ENCODE peak calls at places on chromosome 22, in seven cellular contexts. L is iPS DF 6.9; E is transverse colon; A is naive thymus-derived CD4-positive, alpha-beta T cell; C is adrenal gland; J is spleen; I is choroid plexus epithelial cell. G is an unnamed sample.

GRCh38 chr22:31081963-31082605 is 966 bp downstream of the SMTN start:
- DNase-seq in L (no peak), E (peak; percentile 13), A (no peak), C (peak; percentile 11), J (no peak), I (no peak), G (no peak)

GRCh38 chr22:19063581-19064353 is 58.4 kb downstream of the DGCR2 start:
- DNase-seq in L (no peak), E (no peak), A (no peak), C (peak; percentile 67), J (peak; percentile 57), I (peak; percentile 53), G (no peak)

GRCh38 chr22:40396882-40397281 is 26.5 kb downstream of the SGSM3 start:
- DNase-seq in L (peak; percentile 35), E (peak; percentile 85), A (no peak), C (peak; percentile 32), J (no peak), I (peak; percentile 71), G (no peak)

GRCh38 chr22:26170112-26170492 is 840 bp downstream of the SEZ6L start:
- DNase-seq in L (no peak), E (no peak), A (no peak), C (no peak), J (no peak), I (no peak), G (no peak)

GRCh38 chr22:23065495-23066122 is 4.7 kb upstream of the GNAZ start:
- DNase-seq in L (no peak), E (no peak), A (no peak), C (no peak), J (peak; percentile 57), I (no peak), G (no peak)

GRCh38 chr22:17569971-17570511 is 6.7 kb downstream of the SLC25A18 start:
- DNase-seq in L (no peak), E (no peak), A (no peak), C (peak; percentile 47), J (no peak), I (peak; percentile 91), G (no peak)

GRCh38 chr22:24499706-24500105 is 4.6 kb downstream of the UPB1 start:
- DNase-seq in L (no peak), E (no peak), A (no peak), C (no peak), J (peak; percentile 35), I (no peak), G (no peak)

GRCh38 chr22:24990344-24990905 is 37.9 kb downstream of the KIAA1671 start:
- DNase-seq in L (no peak), E (no peak), A (no peak), C (peak; percentile 31), J (no peak), I (no peak), G (no peak)

GRCh38 chr22:25182131-25183110 is 17.2 kb upstream of the CRYBB3 start:
- DNase-seq in L (no peak), E (no peak), A (no peak), C (peak; percentile 36), J (no peak), I (no peak), G (no peak)

GRCh38 chr22:38943181-38943580 is 14.2 kb upstream of the APOBEC3A start:
- DNase-seq in L (no peak), E (peak; percentile 4), A (no peak), C (no peak), J (no peak), I (no peak), G (no peak)

GRCh38 chr22:19619144-19620009 is 94.9 kb upstream of the SEPTIN5 start:
- DNase-seq in L (no peak), E (no peak), A (no peak), C (no peak), J (no peak), I (no peak), G (peak; percentile 52)

GRCh38 chr22:28923826-28924732 is 40.7 kb downstream of the ZNRF3 start:
- DNase-seq in L (no peak), E (peak; percentile 38), A (no peak), C (peak; percentile 87), J (no peak), I (no peak), G (no peak)

GRCh38 chr22:49673048-49673447 is 154.6 kb downstream of the BRD1 start:
- DNase-seq in L (no peak), E (no peak), A (no peak), C (no peak), J (no peak), I (no peak), G (no peak)

GRCh38 chr22:49672013-49672516 is 155.6 kb downstream of the BRD1 start:
- DNase-seq in L (no peak), E (no peak), A (no peak), C (no peak), J (no peak), I (no peak), G (no peak)

GRCh38 chr22:49668402-49668801 is 159.3 kb downstream of the BRD1 start:
- DNase-seq in L (no peak), E (peak; percentile 4), A (no peak), C (no peak), J (no peak), I (no peak), G (no peak)

GRCh38 chr22:49671331-49672012 is 156.2 kb downstream of the BRD1 start:
- DNase-seq in L (no peak), E (no peak), A (no peak), C (no peak), J (no peak), I (no peak), G (no peak)

DNA sequence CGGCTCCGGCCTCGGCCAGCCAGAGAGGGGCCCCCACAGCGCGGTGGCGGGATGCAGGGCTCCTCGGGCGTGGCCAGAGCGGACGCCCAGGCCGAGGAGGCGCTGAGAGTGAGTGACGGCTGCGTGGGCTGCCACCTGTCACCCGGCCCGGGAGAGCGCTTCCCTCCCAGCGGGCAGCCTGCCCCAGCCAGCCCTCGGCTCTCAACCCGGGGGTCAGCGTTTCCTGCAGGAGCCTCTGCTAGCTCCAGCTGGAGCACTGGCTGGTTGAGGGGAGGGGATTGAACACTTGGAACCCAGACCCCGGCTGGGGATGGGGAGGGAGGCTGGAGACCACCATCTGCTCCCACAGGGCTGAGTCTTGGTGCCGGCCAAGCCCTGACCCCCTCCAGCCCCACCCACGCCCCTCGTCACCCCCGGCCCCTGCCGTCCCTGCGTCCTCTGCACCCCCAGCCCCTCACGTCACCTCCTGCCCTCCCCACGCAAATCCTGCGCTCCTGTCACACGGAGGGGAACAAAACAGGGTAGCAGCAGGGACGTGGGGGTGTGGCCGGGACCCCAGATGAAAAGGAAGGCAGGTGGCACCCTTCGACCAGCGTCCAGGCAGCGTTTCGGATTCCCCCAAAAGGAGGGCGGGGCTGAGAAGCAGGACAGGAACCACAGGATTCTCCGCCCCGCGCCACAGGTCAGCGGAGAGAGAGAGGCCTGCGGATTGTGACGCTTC is 156.9 kb downstream of the BRD1 start:
- DNase-seq in L (no peak), E (peak; percentile 25), A (no peak), C (no peak), J (peak; percentile 73), I (no peak), G (no peak)
- H3K4me3 ChIP-seq in L (no peak overlapping the region), E (peak overlapping the region; percentile 3), A (peak overlapping the region; percentile 20), C (no peak overlapping the region), J (peak overlapping the region; percentile 43), I (no peak overlapping the region), G (peak overlapping the region; percentile 12)

GRCh38 chr22:33923033-33923432 is 2.8 kb upstream of the LARGE1 start:
- DNase-seq in L (no peak), E (no peak), A (no peak), C (no peak), J (no peak), I (peak; percentile 48), G (no peak)
- H3K4me3 ChIP-seq in L (peak overlapping the region; percentile 36), E (peak overlapping the region; percentile 55), A (peak overlapping the region; percentile 46), C (peak overlapping the region; percentile 65), J (peak overlapping the region; percentile 62), I (peak overlapping the region; percentile 66), G (peak overlapping the region; percentile 71)

DNA sequence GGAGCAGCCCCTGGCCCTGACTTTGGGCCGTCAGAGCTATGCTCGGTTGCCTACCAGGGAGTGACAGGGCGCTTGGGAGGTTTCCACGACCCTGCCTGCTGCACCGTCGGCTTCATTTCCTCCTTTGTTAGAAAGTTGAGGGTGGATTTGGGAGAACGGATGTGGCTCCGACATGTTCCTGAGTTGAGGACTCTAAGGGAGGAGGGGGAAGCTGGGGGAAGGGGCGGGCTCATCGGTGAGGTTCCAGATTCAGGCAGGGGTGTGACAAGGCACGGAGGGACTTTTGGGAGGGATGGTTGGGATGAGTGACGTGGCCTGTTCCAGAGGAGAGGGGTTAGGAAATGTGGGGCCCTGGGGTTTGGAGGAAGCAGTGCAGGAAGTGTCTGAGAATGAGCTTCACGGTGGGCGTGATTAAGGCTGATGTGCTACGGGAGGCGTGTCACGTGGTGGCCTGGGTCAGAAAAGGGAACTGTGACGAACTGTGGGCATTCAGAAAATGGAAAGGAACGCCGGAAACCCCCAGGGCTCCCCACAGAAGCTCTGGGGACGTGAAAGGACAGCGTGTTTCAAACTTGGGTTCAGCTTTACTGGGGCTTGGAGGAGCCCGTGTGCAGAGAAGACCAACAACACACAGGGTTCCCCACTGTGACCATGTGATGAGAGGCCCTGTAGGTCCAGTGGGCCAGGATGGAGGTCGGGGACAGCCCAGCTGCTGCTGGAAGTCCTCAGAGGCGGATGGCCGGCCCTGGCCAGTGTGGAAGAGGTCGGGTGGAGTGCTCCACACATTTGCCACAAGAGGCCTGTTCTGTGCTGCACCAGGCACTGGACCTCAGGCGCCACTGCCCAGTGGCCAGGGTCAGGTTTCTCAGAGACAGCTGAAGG is 2.8 kb downstream of the PARVB start:
- DNase-seq in L (no peak), E (peak; percentile 87), A (no peak), C (peak; percentile 79), J (peak; percentile 95), I (peak; percentile 50), G (peak; percentile 80)
- H3K4me3 ChIP-seq in L (no peak overlapping the region), E (no peak overlapping the region), A (peak overlapping the region; percentile 54), C (no peak overlapping the region), J (peak overlapping the region; percentile 16), I (no peak overlapping the region), G (peak overlapping the region; percentile 75)

GRCh38 chr22:37627091-37627490 is 12.4 kb upstream of the SH3BP1 start:
- DNase-seq in L (no peak), E (no peak), A (no peak), C (no peak), J (no peak), I (no peak), G (no peak)
- H3K4me3 ChIP-seq in L (no peak overlapping the region), E (no peak overlapping the region), A (peak overlapping the region; percentile 43), C (no peak overlapping the region), J (no peak overlapping the region), I (no peak overlapping the region), G (no peak overlapping the region)

DNA sequence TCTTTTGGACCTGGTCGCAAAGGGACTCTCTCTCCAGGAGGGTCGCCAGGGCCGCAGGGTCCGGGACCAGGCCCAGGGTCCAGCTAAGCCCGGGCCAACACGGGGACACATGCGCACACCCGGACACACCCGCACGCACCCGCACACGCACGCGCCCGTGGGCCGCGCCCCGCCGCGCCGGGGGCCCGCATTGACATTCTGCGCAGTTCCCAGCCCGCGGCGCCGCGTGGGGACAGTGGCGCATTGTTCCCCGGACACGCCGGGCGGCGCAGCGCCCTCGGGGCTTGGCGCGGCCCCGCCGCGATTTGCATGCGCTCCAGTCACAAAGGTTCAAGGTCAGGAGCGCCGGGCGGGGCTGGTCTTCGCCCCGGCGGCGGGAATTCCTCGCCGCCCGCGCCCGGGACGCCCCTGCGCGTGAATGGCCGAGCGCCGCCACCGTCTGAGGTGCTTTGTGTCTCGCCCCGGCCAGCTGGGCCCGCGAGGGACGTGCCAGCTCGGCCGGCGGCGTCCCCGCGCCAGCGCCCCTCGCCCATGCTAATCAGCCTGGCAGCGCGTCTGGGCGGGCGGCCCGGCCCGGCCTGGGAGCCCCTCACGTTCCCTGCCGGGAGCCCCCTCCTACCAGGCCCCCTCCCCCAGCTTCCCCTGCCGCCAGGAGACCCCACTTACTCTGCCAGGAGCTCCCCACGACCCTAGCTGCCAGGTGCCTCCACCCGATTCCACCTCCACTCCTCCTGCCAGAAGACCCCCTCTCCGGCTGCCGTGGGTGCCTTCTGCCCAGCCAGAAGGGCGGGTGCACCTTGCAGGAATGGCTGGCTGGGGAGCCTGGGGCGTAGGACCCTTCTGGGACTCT is 50.5 kb upstream of the WNT7B start:
- DNase-seq in L (no peak), E (peak; percentile 85), A (no peak), C (peak; percentile 85), J (peak; percentile 86), I (no peak), G (no peak)
- H3K4me3 ChIP-seq in L (peak overlapping the region; percentile 57), E (peak overlapping the region; percentile 36), A (no peak overlapping the region), C (peak overlapping the region; percentile 25), J (peak overlapping the region; percentile 23), I (peak overlapping the region; percentile 47), G (no peak overlapping the region)